ENCODE peak calls at places on chromosomes 1 and 21, in seven cellular contexts. M is cardiac muscle cell; C is H1; U is CD4-positive, alpha-beta memory T cell; Z is left lung; H is uterus; S is psoas muscle. G is an unnamed sample.

GRCh38 chr1:3912809-3913685 is 13.0 kb upstream of the C1orf174 start:
- DNase-seq in C (no peak), S (no peak), H (no peak), M (no peak), Z (peak; percentile 19), U (no peak), G (no peak)

GRCh38 chr1:8133657-8134430 is 107.7 kb upstream of the ERRFI1 start:
- DNase-seq in H (peak; percentile 82), Z (no peak), M (peak; percentile 47), U (no peak), C (no peak), S (peak; percentile 71), G (no peak)

GRCh38 chr1:23897083-23897482 is 16.1 kb downstream of the CNR2 start:
- DNase-seq in Z (no peak), M (no peak), S (no peak), H (no peak), C (no peak), U (no peak), G (no peak)

GRCh38 chr1:1974834-1975233 is 28.8 kb downstream of the CFAP74 start:
- DNase-seq in Z (no peak), S (no peak), H (no peak), U (no peak), C (no peak), M (peak; percentile 31), G (no peak)

GRCh38 chr21:33198346-33199135 is 31.2 kb upstream of the IFNAR2 start:
- DNase-seq in M (no peak), H (no peak), C (no peak), S (peak; percentile 58), U (no peak), Z (peak; percentile 74), G (no peak)

GRCh38 chr1:73813726-73814125 is 384.2 kb downstream of the LRRIQ3 start:
- DNase-seq in H (no peak), U (no peak), M (peak; percentile 56), Z (peak; percentile 22), S (no peak), C (no peak), G (no peak)

GRCh38 chr1:26156285-26157038 is 2.4 kb upstream of the FAM110D start:
- DNase-seq in M (peak; percentile 66), U (no peak), H (no peak), C (peak; percentile 76), Z (no peak), S (no peak), G (peak; percentile 90)

GRCh38 chr1:215539803-215540575 is 27.1 kb upstream of the KCTD3 start:
- DNase-seq in M (no peak), S (no peak), Z (no peak), C (no peak), H (no peak), U (no peak), G (no peak)

GRCh38 chr1:76625887-76626286 is 241.4 kb upstream of the ST6GALNAC5 start:
- DNase-seq in U (no peak), Z (no peak), M (no peak), H (no peak), C (no peak), S (no peak), G (no peak)

GRCh38 chr1:69121708-69122107 is 446.0 kb upstream of the LRRC7 start:
- DNase-seq in Z (no peak), C (no peak), U (no peak), H (no peak), M (no peak), S (no peak), G (no peak)

GRCh38 chr1:161950377-161950776 is 73.3 kb downstream of the OLFML2B start:
- DNase-seq in S (no peak), Z (no peak), C (no peak), H (no peak), U (no peak), M (no peak), G (no peak)

GRCh38 chr1:156895927-156896326 is 2.4 kb downstream of the PEAR1 start:
- DNase-seq in S (peak; percentile 29), C (no peak), M (no peak), U (no peak), H (no peak), Z (no peak), G (no peak)

GRCh38 chr1:109759513-109760334 is 4.0 kb downstream of the EPS8L3 start:
- DNase-seq in H (peak; percentile 10), Z (no peak), C (peak; percentile 35), M (no peak), U (no peak), S (no peak), G (no peak)

GRCh38 chr1:192546596-192547199 is 28.9 kb upstream of the RGS1 start:
- DNase-seq in H (no peak), Z (no peak), S (no peak), U (no peak), C (no peak), M (no peak), G (no peak)

GRCh38 chr21:17390575-17390974 is 122.3 kb upstream of the CXADR start:
- DNase-seq in S (no peak), M (no peak), U (no peak), C (no peak), H (no peak), Z (no peak), G (no peak)

GRCh38 chr1:86247553-86248279 is 91.1 kb upstream of the COL24A1 start:
- DNase-seq in S (peak; percentile 64), U (no peak), M (no peak), H (no peak), C (no peak), Z (no peak), G (no peak)

GRCh38 chr1:218850367-218850766 is 323.3 kb upstream of the LYPLAL1 start:
- DNase-seq in S (no peak), H (no peak), M (no peak), Z (no peak), C (no peak), U (no peak), G (no peak)

GRCh38 chr1:9869831-9870251 is 40.2 kb downstream of the CTNNBIP1 start:
- DNase-seq in C (no peak), M (no peak), U (no peak), H (no peak), Z (no peak), S (peak; percentile 24), G (no peak)

GRCh38 chr1:8326265-8326664 is 8.4 kb downstream of the SLC45A1 start:
- DNase-seq in Z (no peak), H (no peak), C (no peak), U (no peak), M (no peak), S (no peak), G (no peak)

GRCh38 chr1:83512371-83513004 is 486.4 kb downstream of the TTLL7 start:
- DNase-seq in S (no peak), H (no peak), Z (no peak), U (no peak), C (no peak), M (no peak), G (no peak)

GRCh38 chr1:247407180-247407616 is 8.8 kb upstream of the NLRP3 start:
- DNase-seq in Z (peak; percentile 68), H (no peak), C (no peak), S (no peak), U (peak; percentile 77), M (no peak), G (no peak)

DNA sequence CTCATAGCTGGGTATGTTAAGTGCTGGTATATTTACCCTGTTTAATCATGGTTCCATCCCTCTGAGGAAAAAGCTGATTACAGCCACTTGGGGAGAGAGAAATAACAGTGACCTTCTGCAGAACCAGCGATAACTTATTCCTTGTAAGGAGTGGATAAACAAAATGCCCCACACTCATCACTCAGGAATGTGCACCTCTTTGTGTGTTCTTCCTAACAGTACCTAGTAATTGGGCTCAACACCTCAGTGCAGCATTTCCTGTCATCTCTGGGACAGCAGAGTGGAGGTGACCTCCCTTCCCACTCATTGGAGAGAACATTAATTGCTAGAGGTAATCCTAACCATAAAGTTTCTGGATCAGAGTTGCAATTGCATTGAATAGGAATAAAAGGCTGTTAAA is 112.5 kb upstream of the F3 start:
- DNase-seq in M (peak; percentile 28), U (no peak), S (no peak), C (no peak), H (no peak), Z (no peak), G (no peak)
- H3K36me3 ChIP-seq in M (no peaks in the 10 kb centered on the region), U (no peaks in the 10 kb centered on the region), S (no peaks in the 10 kb centered on the region), C (no peaks in the 10 kb centered on the region), H (no peaks in the 10 kb centered on the region), Z (no peaks in the 10 kb centered on the region), G (no peaks in the 10 kb centered on the region)

DNA sequence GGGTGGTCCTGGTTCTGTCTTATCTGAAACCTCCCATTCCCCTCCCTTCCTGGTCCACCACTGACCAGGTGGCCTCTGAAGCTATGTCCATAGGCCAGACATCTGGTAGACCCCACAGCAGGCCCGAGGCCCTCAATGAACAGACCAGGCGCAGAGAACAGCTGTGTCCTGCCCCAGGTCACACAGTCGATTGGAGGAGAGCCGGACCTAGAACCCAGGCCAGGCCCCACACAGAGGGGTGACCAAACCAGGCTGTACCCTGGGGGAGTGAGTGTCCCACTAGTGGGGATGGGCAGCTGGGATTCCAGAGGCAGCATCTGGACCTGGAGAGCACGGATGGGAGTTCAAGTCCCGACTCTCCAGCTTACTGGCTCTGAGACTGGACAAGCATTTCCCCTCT is 29.2 kb downstream of the RNU1-1 start:
- DNase-seq in S (no peak), U (no peak), M (no peak), Z (no peak), C (no peak), H (no peak), G (no peak)
- H3K36me3 ChIP-seq in S (peaks cover 72% of the 10 kb centered on the region), U (peaks cover 4% of the 10 kb centered on the region), M (peaks cover 21% of the 10 kb centered on the region), Z (no peaks in the 10 kb centered on the region), C (peaks cover 2% of the 10 kb centered on the region), H (no peaks in the 10 kb centered on the region), G (peaks cover 16% of the 10 kb centered on the region)

GRCh38 chr1:93567255-93567918 is 114.2 kb downstream of the BCAR3 start:
- DNase-seq in S (peak; percentile 65), C (no peak), U (no peak), H (peak; percentile 39), M (no peak), Z (no peak), G (no peak)
- H3K36me3 ChIP-seq in S (peaks cover 96% of the 10 kb centered on the region), C (no peaks in the 10 kb centered on the region), U (no peaks in the 10 kb centered on the region), H (no peaks in the 10 kb centered on the region), M (no peaks in the 10 kb centered on the region), Z (no peaks in the 10 kb centered on the region), G (peaks cover 79% of the 10 kb centered on the region)

GRCh38 chr1:11668516-11668915 is 4.5 kb downstream of the FBXO6 start:
- DNase-seq in H (no peak), M (no peak), C (no peak), Z (no peak), U (no peak), S (no peak), G (no peak)

GRCh38 chr1:11673089-11673769 is 7.7 kb downstream of the MAD2L2 start:
- DNase-seq in U (no peak), S (no peak), Z (no peak), H (no peak), C (no peak), M (no peak), G (no peak)

GRCh38 chr1:11670747-11671146 is 6.7 kb downstream of the FBXO6 start:
- DNase-seq in S (no peak), U (no peak), H (no peak), C (no peak), Z (no peak), M (no peak), G (no peak)

GRCh38 chr1:11671544-11672286 is 7.7 kb downstream of the FBXO6 start:
- DNase-seq in H (no peak), S (no peak), Z (no peak), U (no peak), M (no peak), C (no peak), G (no peak)

DNA sequence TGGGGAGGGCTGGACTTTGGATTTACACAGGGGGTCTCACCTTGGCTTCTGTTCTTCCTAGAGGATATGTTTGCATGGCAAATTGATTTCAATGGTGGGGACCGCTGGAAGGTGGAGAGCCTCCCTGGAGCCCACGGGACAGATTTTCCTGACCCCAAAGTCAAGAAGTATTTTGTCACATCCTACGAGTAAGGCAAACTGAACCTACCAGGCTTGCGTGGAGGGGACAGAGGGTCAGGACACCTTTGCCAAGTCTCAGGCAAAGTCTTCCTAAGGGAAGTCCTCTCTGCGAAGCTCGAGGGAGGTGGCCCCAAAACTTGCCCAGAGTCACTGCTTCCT is 7.2 kb downstream of the FBXO6 start:
- DNase-seq in M (no peak), H (no peak), U (no peak), C (no peak), S (no peak), Z (no peak), G (no peak)
- H3K36me3 ChIP-seq in M (peaks cover 15% of the 10 kb centered on the region), H (no peaks in the 10 kb centered on the region), U (peaks cover 16% of the 10 kb centered on the region), C (peaks cover 29% of the 10 kb centered on the region), S (peaks cover 65% of the 10 kb centered on the region), Z (no peaks in the 10 kb centered on the region), G (peaks cover 27% of the 10 kb centered on the region)